ENCODE peak calls at places on chromosomes 13 and 19, in nine cellular contexts. R, P, Y, B, K, H, E, L and M are unnamed samples.

GRCh38 chr19:21608571-21608970 is 103.2 kb downstream of the ZNF429 start:
- DNase-seq in R (no peak), P (no peak), Y (no peak), B (no peak), K (no peak), H (no peak), E (no peak), L (no peak), M (no peak)

GRCh38 chr19:16893686-16893990 is 4.8 kb downstream of the F2RL3 start:
- DNase-seq in R (no peak), P (peak), Y (no peak), B (no peak), K (no peak), H (no peak), E (no peak), L (no peak), M (peak)

GRCh38 chr13:59360108-59360507 is 803.6 kb downstream of the DIAPH3 start:
- DNase-seq in R (peak), P (no peak), Y (no peak), B (no peak), K (no peak), H (no peak), E (no peak), L (no peak), M (no peak)

GRCh38 chr13:66367356-66367755 is 862.8 kb downstream of the PCDH9 start:
- DNase-seq in R (no peak), P (no peak), Y (no peak), B (no peak), K (no peak), H (peak), E (no peak), L (no peak), M (no peak)

GRCh38 chr19:13503570-13504235 is 2.6 kb downstream of the CACNA1A start:
- DNase-seq in R (no peak), P (no peak), Y (no peak), B (no peak), K (no peak), H (no peak), E (no peak), L (no peak), M (no peak)

GRCh38 chr13:110885966-110886365 is 28.9 kb downstream of the ANKRD10 start:
- DNase-seq in R (no peak), P (no peak), Y (no peak), B (no peak), K (no peak), H (no peak), E (no peak), L (no peak), M (no peak)

GRCh38 chr19:43755256-43755801 is 567 bp upstream of the SMG9 start:
- DNase-seq in R (peak), P (peak), Y (no peak), B (peak), K (peak), H (peak), E (peak), L (peak), M (peak)

GRCh38 chr13:51960766-51961165 is 50.5 kb downstream of the ATP7B start:
- DNase-seq in R (no peak), P (no peak), Y (no peak), B (no peak), K (no peak), H (no peak), E (no peak), L (no peak), M (no peak)

GRCh38 chr13:29362849-29363604 is 232.5 kb downstream of the SLC7A1 start:
- DNase-seq in R (peak), P (no peak), Y (no peak), B (peak), K (no peak), H (peak), E (peak), L (peak), M (peak)

GRCh38 chr13:112756967-112757758 is 67.3 kb downstream of the ATP11A start:
- DNase-seq in R (no peak), P (no peak), Y (no peak), B (no peak), K (no peak), H (no peak), E (no peak), L (no peak), M (no peak)

GRCh38 chr13:44921931-44922758 is 67.1 kb downstream of the NUFIP1 start:
- DNase-seq in R (no peak), P (no peak), Y (no peak), B (peak), K (no peak), H (peak), E (peak), L (peak), M (no peak)

GRCh38 chr19:16654151-16654550 is 5.8 kb downstream of the SMIM7 start:
- DNase-seq in R (peak), P (no peak), Y (no peak), B (no peak), K (no peak), H (no peak), E (no peak), L (no peak), M (no peak)

GRCh38 chr19:13995878-13996765 is 10.0 kb downstream of the RFX1 start:
- DNase-seq in R (no peak), P (no peak), Y (no peak), B (no peak), K (no peak), H (no peak), E (no peak), L (no peak), M (no peak)

GRCh38 chr19:47374876-47375693 is 26.0 kb downstream of the DHX34 start:
- DNase-seq in R (peak), P (peak), Y (no peak), B (no peak), K (no peak), H (no peak), E (no peak), L (no peak), M (no peak)

GRCh38 chr19:55283548-55284393 is at the start of gene BRSK1:
- DNase-seq in R (no peak), P (no peak), Y (no peak), B (peak), K (no peak), H (peak), E (no peak), L (peak), M (no peak)

GRCh38 chr19:13781547-13781946 is 7.3 kb downstream of the C19orf53 start:
- DNase-seq in R (no peak), P (no peak), Y (no peak), B (peak), K (no peak), H (peak), E (peak), L (peak), M (peak)

GRCh38 chr13:85521586-85521985 is 277.6 kb downstream of the SLITRK6 start:
- DNase-seq in R (no peak), P (no peak), Y (no peak), B (no peak), K (no peak), H (no peak), E (no peak), L (no peak), M (no peak)

GRCh38 chr19:34246340-34246739 is 8.0 kb upstream of the GARRE1 start:
- DNase-seq in R (no peak), P (no peak), Y (no peak), B (no peak), K (no peak), H (no peak), E (no peak), L (no peak), M (no peak)

GRCh38 chr19:35740423-35741215 is 1.6 kb downstream of the IGFLR1 start:
- DNase-seq in R (peak), P (peak), Y (peak), B (peak), K (peak), H (peak), E (peak), L (peak), M (peak)
- TF ChIP-seq POLR2A in R (peak), P (no peak), Y (no peak), B (no peak), K (no peak), H (no peak), E (peak), L (peak), M (peak)

DNA sequence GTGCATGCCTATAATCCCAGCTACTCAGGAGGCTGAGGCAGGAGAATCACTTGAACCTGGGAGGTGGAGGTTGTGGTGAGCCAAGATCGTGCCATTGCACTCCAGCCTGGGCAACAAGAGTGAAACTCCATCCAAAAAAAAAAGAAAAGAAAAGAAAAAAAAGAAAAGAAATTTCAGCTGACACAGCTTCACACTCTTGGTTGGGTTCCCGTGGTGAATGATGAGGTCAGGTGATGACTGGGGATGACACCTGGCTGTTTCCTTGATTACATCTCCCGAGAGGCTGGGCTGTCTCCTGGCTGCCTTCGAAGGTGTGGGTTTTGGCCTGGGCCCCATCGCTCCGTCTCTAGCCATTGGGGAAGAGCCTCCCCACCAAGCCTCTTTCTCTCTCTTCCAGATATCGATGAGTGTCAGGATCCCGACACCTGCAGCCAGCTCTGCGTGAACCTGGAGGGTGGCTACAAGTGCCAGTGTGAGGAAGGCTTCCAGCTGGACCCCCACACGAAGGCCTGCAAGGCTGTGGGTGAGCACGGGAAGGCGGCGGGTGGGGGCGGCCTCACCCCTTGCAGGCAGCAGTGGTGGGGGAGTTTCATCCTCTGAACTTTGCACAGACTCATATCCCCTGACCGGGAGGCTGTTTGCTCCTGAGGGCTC is 22.0 kb downstream of the LDLR start:
- DNase-seq in R (no peak), P (peak), Y (no peak), B (no peak), K (no peak), H (no peak), E (no peak), L (no peak), M (no peak)
- TF ChIP-seq POLR2A in R (no peak), P (no peak), Y (no peak), B (no peak), K (no peak), H (no peak), E (no peak), L (no peak), M (no peak)

DNA sequence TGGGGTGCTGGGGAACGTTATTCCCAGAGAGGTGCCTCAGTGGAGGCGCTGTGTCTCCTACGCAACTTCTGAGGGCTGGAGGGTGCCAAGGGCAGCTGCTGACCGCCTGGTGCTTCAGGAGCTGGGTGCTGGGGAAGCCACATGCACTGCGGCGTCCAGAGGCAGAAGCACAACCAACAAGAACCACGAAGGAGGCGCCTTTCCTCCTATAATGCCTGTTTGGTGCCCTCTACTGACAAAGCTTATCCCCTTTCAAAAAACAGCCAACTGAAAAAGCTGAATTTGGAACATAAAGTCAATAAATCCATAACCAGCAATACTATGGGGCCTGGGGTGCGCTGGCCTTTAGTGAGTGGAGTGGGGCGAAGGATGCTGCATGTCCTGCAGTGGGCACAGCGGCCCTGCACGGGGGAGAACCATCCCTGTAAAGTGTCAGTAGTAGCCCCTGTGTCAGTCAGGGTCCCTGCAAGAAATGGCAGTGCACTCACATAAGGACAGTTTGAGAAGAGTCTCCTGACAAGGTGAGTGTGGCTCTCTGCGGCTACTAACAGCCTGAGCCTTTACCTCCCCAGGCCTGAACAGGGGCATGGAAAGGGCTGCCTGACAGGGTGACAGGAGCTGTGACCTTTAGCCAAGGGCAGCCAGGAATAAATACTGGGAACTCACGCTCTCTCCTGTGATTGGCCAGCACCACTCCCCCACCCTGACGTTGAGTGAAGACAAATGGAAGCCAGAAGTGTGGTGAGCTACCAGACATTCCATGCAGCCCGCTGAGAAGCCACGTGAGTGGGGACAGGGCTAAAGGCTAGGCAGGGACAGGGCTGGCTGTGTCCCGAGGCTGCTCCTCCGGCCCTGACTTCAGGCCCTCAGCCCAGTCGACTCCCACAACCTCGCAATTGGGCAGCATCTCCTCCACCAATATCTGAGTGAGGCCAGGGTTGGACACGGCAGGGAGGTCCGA is 4.5 kb upstream of the B3GNT8 start:
- DNase-seq in R (peak), P (no peak), Y (no peak), B (no peak), K (no peak), H (peak), E (no peak), L (no peak), M (peak)
- TF ChIP-seq POLR2A in R (no peak), P (no peak), Y (no peak), B (no peak), K (no peak), H (no peak), E (no peak), L (no peak), M (no peak)

DNA sequence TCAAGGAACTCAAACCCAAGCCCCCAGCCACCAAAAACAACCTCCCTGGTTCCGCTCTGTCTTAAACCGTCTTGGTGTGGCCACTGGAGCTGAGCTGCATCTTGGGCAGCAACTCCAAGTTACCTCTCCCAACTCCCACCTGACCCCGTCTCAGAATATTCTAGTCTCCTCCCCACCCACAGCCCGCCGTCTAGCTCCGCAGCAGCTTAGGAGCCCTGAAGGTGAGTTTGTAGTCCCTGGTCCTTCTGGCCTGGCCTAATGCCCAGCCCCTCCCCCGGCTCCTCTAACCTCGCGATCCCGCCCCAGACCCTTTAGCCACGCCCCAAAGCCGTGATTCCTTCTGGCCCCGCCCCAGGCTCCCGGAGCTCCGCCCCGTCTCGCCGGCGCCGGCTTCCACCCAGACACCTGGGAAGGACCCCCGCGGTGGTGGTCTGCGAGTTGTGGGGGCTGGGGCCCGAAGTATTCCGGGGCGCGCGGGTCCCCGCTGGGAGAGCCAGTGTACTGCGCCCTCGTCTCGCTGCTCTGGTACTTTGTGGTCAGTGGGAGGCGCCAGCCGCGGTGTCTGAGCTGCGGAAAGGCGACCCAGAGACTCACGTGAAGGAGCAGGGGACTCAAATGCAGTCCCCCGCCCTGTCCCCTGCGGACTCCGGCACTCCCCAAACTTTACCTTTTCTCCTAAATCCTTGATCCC is 2.5 kb upstream of the LHB start:
- DNase-seq in R (peak), P (peak), Y (no peak), B (peak), K (no peak), H (peak), E (peak), L (peak), M (no peak)
- TF ChIP-seq POLR2A in R (no peak), P (no peak), Y (no peak), B (no peak), K (no peak), H (no peak), E (no peak), L (peak), M (no peak)